ENCODE peak calls at places on chromosome 9, in four cellular contexts. R is transverse colon; V is CD4-positive, alpha-beta T cell; C is astrocyte of the cerebellum. Y is an unnamed sample.

GRCh38 chr9:82706781-82707180 is 356.2 kb downstream of the RASEF start:
- DNase-seq in R (no peak), V (no peak), C (no peak), Y (no peak)

GRCh38 chr9:88936668-88937067 is 54.6 kb upstream of the S1PR3 start:
- DNase-seq in R (no peak), V (no peak), C (no peak), Y (no peak)

GRCh38 chr9:36141288-36141687 is 4.8 kb downstream of the GLIPR2 start:
- DNase-seq in R (no peak), V (no peak), C (no peak), Y (no peak)

GRCh38 chr9:121445986-121446385 is 53.7 kb downstream of the GGTA1 start:
- DNase-seq in R (no peak), V (no peak), C (no peak), Y (no peak)

GRCh38 chr9:36485647-36486453 is 85.8 kb upstream of the RNF38 start:
- DNase-seq in R (peak), V (no peak), C (no peak), Y (no peak)

GRCh38 chr9:88583901-88584596 is 49.1 kb downstream of the NXNL2 start:
- DNase-seq in R (no peak), V (no peak), C (no peak), Y (no peak)

GRCh38 chr9:127611796-127612790 is at the start of gene STXBP1:
- DNase-seq in R (peak), V (peak), C (peak), Y (peak)

GRCh38 chr9:87381746-87382145 is 115.9 kb upstream of the DAPK1 start:
- DNase-seq in R (no peak), V (no peak), C (no peak), Y (no peak)

GRCh38 chr9:122134822-122135528 is 24.6 kb downstream of the NDUFA8 start:
- DNase-seq in R (no peak), V (no peak), C (no peak), Y (no peak)

GRCh38 chr9:131275332-131276106 is 791 bp downstream of the FAM78A start:
- DNase-seq in R (peak), V (no peak), C (no peak), Y (no peak)

GRCh38 chr9:135705376-135705775 is 3.4 kb downstream of the KCNT1 start:
- DNase-seq in R (no peak), V (no peak), C (no peak), Y (no peak)

GRCh38 chr9:105510024-105510423 is 47.9 kb upstream of the FKTN start:
- DNase-seq in R (no peak), V (no peak), C (peak), Y (no peak)

GRCh38 chr9:119802621-119803020 is 433.4 kb upstream of the BRINP1 start:
- DNase-seq in R (peak), V (no peak), C (no peak), Y (no peak)

GRCh38 chr9:70205366-70206020 is 53.3 kb upstream of the SMC5 start:
- DNase-seq in R (no peak), V (no peak), C (no peak), Y (peak)

GRCh38 chr9:129436751-129437625 is 183.9 kb downstream of the C9orf50 start:
- DNase-seq in R (peak), V (no peak), C (no peak), Y (peak)

GRCh38 chr9:37405350-37405749 is 17.1 kb upstream of the GRHPR start:
- DNase-seq in R (no peak), V (no peak), C (no peak), Y (no peak)

GRCh38 chr9:109499631-109500120 is 1.6 kb upstream of the PTPN3 start:
- DNase-seq in R (peak), V (no peak), C (no peak), Y (peak)

GRCh38 chr9:107425110-107426025 is 64.2 kb downstream of the KLF4 start:
- DNase-seq in R (peak), V (peak), C (no peak), Y (peak)

GRCh38 chr9:100216178-100216787 is 117.2 kb downstream of the INVS start:
- DNase-seq in R (peak), V (peak), C (peak), Y (no peak)

GRCh38 chr9:95462419-95463121 is 54.2 kb downstream of the PTCH1 start:
- DNase-seq in R (peak), V (peak), C (peak), Y (peak)

GRCh38 chr9:117796681-117797080 is 92.5 kb downstream of the TLR4 start:
- DNase-seq in R (no peak), V (no peak), C (peak), Y (no peak)

GRCh38 chr9:30197954-30198353 is 2186.5 kb upstream of the ACO1 start:
- DNase-seq in R (no peak), V (no peak), C (no peak), Y (no peak)

GRCh38 chr9:109972026-109973005 is 192.3 kb downstream of the PALM2AKAP2 start:
- DNase-seq in R (no peak), V (no peak), C (no peak), Y (no peak)

GRCh38 chr9:91433180-91433579 is 9.5 kb upstream of the NFIL3 start:
- DNase-seq in R (no peak), V (no peak), C (peak), Y (no peak)
- TF ChIP-seq CTCF in R (peak), V (peak), C (peak), Y (no peak)

GRCh38 chr9:126599047-126599650 is 14.6 kb upstream of the LMX1B start:
- DNase-seq in R (no peak), V (no peak), C (no peak), Y (no peak)
- TF ChIP-seq CTCF in R (no peak), V (no peak), C (no peak), Y (no peak)

GRCh38 chr9:133728856-133729645 is 9.1 kb downstream of the SARDH start:
- DNase-seq in R (no peak), V (no peak), C (no peak), Y (no peak)

GRCh38 chr9:133731876-133732321 is 6.3 kb downstream of the SARDH start:
- DNase-seq in R (no peak), V (no peak), C (no peak), Y (no peak)

GRCh38 chr9:133727876-133728441 is 10.2 kb downstream of the SARDH start:
- DNase-seq in R (no peak), V (peak), C (no peak), Y (no peak)

GRCh38 chr9:133730994-133731715 is 7.0 kb downstream of the SARDH start:
- DNase-seq in R (no peak), V (no peak), C (no peak), Y (no peak)

DNA sequence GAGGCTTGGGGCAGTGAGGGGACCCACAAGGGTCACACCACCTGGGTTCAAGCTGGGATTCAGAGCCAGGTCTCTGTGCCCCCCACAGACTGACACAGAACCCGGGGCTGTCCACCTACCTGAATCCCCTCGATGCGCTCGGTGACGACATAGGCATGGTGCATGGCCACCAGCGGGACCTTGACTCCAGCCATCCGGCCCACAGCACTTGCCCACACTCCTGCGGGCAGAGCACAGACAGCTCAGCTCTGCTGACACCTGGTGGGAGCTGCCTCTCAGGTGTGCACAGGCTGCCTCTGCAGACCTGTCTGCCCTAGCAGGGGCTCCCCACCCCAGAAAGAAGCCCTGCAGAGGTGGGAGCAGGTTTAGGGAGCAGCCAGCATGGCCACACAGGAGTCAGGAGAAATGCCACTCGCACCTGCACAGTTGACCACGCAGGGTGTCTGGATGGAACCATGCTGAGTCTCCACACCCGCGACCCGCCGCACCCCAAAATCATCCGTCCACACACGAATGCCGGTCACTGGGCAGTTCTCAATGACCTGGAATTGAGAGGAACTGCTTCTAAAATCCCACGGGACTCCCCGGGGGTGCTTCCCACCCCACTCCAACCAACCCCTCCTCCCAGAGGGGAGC is 8.4 kb downstream of the SARDH start:
- DNase-seq in R (no peak), V (no peak), C (no peak), Y (no peak)
- TF ChIP-seq CTCF in R (no peak), V (no peak), C (no peak), Y (no peak)

GRCh38 chr9:13688990-13689600 is 409.6 kb upstream of the MPDZ start:
- DNase-seq in R (no peak), V (no peak), C (peak), Y (no peak)
- TF ChIP-seq CTCF in R (no peak), V (no peak), C (peak), Y (no peak)

GRCh38 chr9:137538058-137538457 is 12.1 kb downstream of the PNPLA7 start:
- DNase-seq in R (no peak), V (no peak), C (no peak), Y (no peak)

GRCh38 chr9:137531099-137531765 is 19.0 kb downstream of the PNPLA7 start:
- DNase-seq in R (no peak), V (no peak), C (no peak), Y (no peak)

GRCh38 chr9:137534256-137535119 is 15.7 kb downstream of the PNPLA7 start:
- DNase-seq in R (no peak), V (no peak), C (peak), Y (no peak)

GRCh38 chr9:137540536-137540935 is 9.7 kb downstream of the PNPLA7 start:
- DNase-seq in R (no peak), V (no peak), C (no peak), Y (no peak)

GRCh38 chr9:137535120-137535428 is 15.1 kb downstream of the PNPLA7 start:
- DNase-seq in R (no peak), V (no peak), C (no peak), Y (no peak)
- TF ChIP-seq CTCF in R (peak), V (no peak), C (no peak), Y (no peak)

GRCh38 chr9:3181049-3181953 is 337.4 kb upstream of the PUM3 start:
- DNase-seq in R (peak), V (peak), C (peak), Y (peak)
- TF ChIP-seq CTCF in R (peak), V (no peak), C (peak), Y (peak)

GRCh38 chr9:98192503-98193335 is at the start of gene CORO2A:
- DNase-seq in R (peak), V (peak), C (peak), Y (peak)
- TF ChIP-seq CTCF in R (peak), V (peak), C (peak), Y (peak)

GRCh38 chr9:27660148-27660547 is 86.9 kb upstream of the C9orf72 start:
- DNase-seq in R (no peak), V (no peak), C (no peak), Y (no peak)

GRCh38 chr9:27653246-27653645 is 80.0 kb upstream of the C9orf72 start:
- DNase-seq in R (no peak), V (no peak), C (no peak), Y (no peak)

GRCh38 chr9:27654629-27655285 is 81.5 kb upstream of the C9orf72 start:
- DNase-seq in R (peak), V (no peak), C (no peak), Y (no peak)

GRCh38 chr9:27655454-27655853 is 82.2 kb upstream of the C9orf72 start:
- DNase-seq in R (no peak), V (no peak), C (no peak), Y (no peak)
- TF ChIP-seq CTCF in R (no peak), V (no peak), C (no peak), Y (no peak)

GRCh38 chr9:134438204-134438788 is 112.0 kb downstream of the RXRA start:
- DNase-seq in R (no peak), V (no peak), C (no peak), Y (no peak)
- TF ChIP-seq CTCF in R (peak), V (no peak), C (no peak), Y (no peak)

Y was measured in mesothelial cell of epicardium.